ENCODE peak calls at places on chromosomes 13 and 19, in five cellular contexts. One of them, this sample, is unnamed.

GRCh38 chr19:2302319-2303208 is 5.4 kb downstream of the LINGO3 start:
- DNase-seq in endothelial cell: no peak
- DNase-seq in activated CD8-positive, alpha-beta T cell treated with anti-CD3 and anti-CD28 coated beads, Interleukin-2, amount 10 ng/mL, durations not matched to agents 7 days and 5 days: no peak
- DNase-seq in choroid plexus epithelial cell: peak
- DNase-seq in T-helper 2 cell treated with Interferon-gamma antibody and Interleukin-4, amounts not matched to agents 5 μg/mL and 100 μg/mL, for 36 hours: no peak
- DNase-seq in this sample: peak

GRCh38 chr13:32302461-32302860 is 12.7 kb downstream of the ZAR1L start:
- DNase-seq in activated CD8-positive, alpha-beta T cell treated with anti-CD3 and anti-CD28 coated beads, Interleukin-2, amount 10 ng/mL, durations not matched to agents 7 days and 5 days: no peak
- DNase-seq in T-helper 2 cell treated with Interferon-gamma antibody and Interleukin-4, amounts not matched to agents 5 μg/mL and 100 μg/mL, for 36 hours: no peak
- DNase-seq in endothelial cell: no peak
- DNase-seq in choroid plexus epithelial cell: no peak
- DNase-seq in this sample: no peak

GRCh38 chr19:47369923-47370625 is 21.0 kb downstream of the DHX34 start:
- DNase-seq in choroid plexus epithelial cell: peak
- DNase-seq in endothelial cell: no peak
- DNase-seq in activated CD8-positive, alpha-beta T cell treated with anti-CD3 and anti-CD28 coated beads, Interleukin-2, amount 10 ng/mL, durations not matched to agents 7 days and 5 days: no peak
- DNase-seq in T-helper 2 cell treated with Interferon-gamma antibody and Interleukin-4, amounts not matched to agents 5 μg/mL and 100 μg/mL, for 36 hours: no peak
- DNase-seq in this sample: peak

GRCh38 chr13:94716016-94716415 is 3.7 kb upstream of the SOX21 start:
- DNase-seq in choroid plexus epithelial cell: peak
- DNase-seq in activated CD8-positive, alpha-beta T cell treated with anti-CD3 and anti-CD28 coated beads, Interleukin-2, amount 10 ng/mL, durations not matched to agents 7 days and 5 days: no peak
- DNase-seq in endothelial cell: no peak
- DNase-seq in T-helper 2 cell treated with Interferon-gamma antibody and Interleukin-4, amounts not matched to agents 5 μg/mL and 100 μg/mL, for 36 hours: no peak
- DNase-seq in this sample: no peak

GRCh38 chr13:77717508-77717907 is 20.0 kb downstream of the SLAIN1 start:
- DNase-seq in endothelial cell: no peak
- DNase-seq in T-helper 2 cell treated with Interferon-gamma antibody and Interleukin-4, amounts not matched to agents 5 μg/mL and 100 μg/mL, for 36 hours: no peak
- DNase-seq in choroid plexus epithelial cell: no peak
- DNase-seq in activated CD8-positive, alpha-beta T cell treated with anti-CD3 and anti-CD28 coated beads, Interleukin-2, amount 10 ng/mL, durations not matched to agents 7 days and 5 days: no peak
- DNase-seq in this sample: no peak

GRCh38 chr19:2270157-2270571 is 11.8 kb downstream of the PEAK3 start:
- DNase-seq in T-helper 2 cell treated with Interferon-gamma antibody and Interleukin-4, amounts not matched to agents 5 μg/mL and 100 μg/mL, for 36 hours: peak
- DNase-seq in endothelial cell: no peak
- DNase-seq in choroid plexus epithelial cell: no peak
- DNase-seq in activated CD8-positive, alpha-beta T cell treated with anti-CD3 and anti-CD28 coated beads, Interleukin-2, amount 10 ng/mL, durations not matched to agents 7 days and 5 days: peak
- DNase-seq in this sample: no peak

GRCh38 chr19:44602071-44602470 is 11.3 kb upstream of the IGSF23 start:
- DNase-seq in endothelial cell: no peak
- DNase-seq in activated CD8-positive, alpha-beta T cell treated with anti-CD3 and anti-CD28 coated beads, Interleukin-2, amount 10 ng/mL, durations not matched to agents 7 days and 5 days: no peak
- DNase-seq in choroid plexus epithelial cell: no peak
- DNase-seq in T-helper 2 cell treated with Interferon-gamma antibody and Interleukin-4, amounts not matched to agents 5 μg/mL and 100 μg/mL, for 36 hours: no peak
- DNase-seq in this sample: no peak

GRCh38 chr19:17347361-17347760 is 10.0 kb downstream of the GTPBP3 start:
- DNase-seq in T-helper 2 cell treated with Interferon-gamma antibody and Interleukin-4, amounts not matched to agents 5 μg/mL and 100 μg/mL, for 36 hours: no peak
- DNase-seq in endothelial cell: no peak
- DNase-seq in choroid plexus epithelial cell: peak
- DNase-seq in activated CD8-positive, alpha-beta T cell treated with anti-CD3 and anti-CD28 coated beads, Interleukin-2, amount 10 ng/mL, durations not matched to agents 7 days and 5 days: no peak
- DNase-seq in this sample: peak

GRCh38 chr13:72875233-72875632 is 93.3 kb downstream of the PIBF1 start:
- DNase-seq in choroid plexus epithelial cell: peak
- DNase-seq in activated CD8-positive, alpha-beta T cell treated with anti-CD3 and anti-CD28 coated beads, Interleukin-2, amount 10 ng/mL, durations not matched to agents 7 days and 5 days: no peak
- DNase-seq in T-helper 2 cell treated with Interferon-gamma antibody and Interleukin-4, amounts not matched to agents 5 μg/mL and 100 μg/mL, for 36 hours: no peak
- DNase-seq in endothelial cell: no peak
- DNase-seq in this sample: no peak

GRCh38 chr13:38415233-38415632 is 65.6 kb downstream of the UFM1 start:
- DNase-seq in choroid plexus epithelial cell: peak
- DNase-seq in endothelial cell: no peak
- DNase-seq in activated CD8-positive, alpha-beta T cell treated with anti-CD3 and anti-CD28 coated beads, Interleukin-2, amount 10 ng/mL, durations not matched to agents 7 days and 5 days: peak
- DNase-seq in T-helper 2 cell treated with Interferon-gamma antibody and Interleukin-4, amounts not matched to agents 5 μg/mL and 100 μg/mL, for 36 hours: peak
- DNase-seq in this sample: no peak

GRCh38 chr13:27962128-27962841 is 6.8 kb downstream of the CDX2 start:
- DNase-seq in activated CD8-positive, alpha-beta T cell treated with anti-CD3 and anti-CD28 coated beads, Interleukin-2, amount 10 ng/mL, durations not matched to agents 7 days and 5 days: no peak
- DNase-seq in endothelial cell: peak
- DNase-seq in T-helper 2 cell treated with Interferon-gamma antibody and Interleukin-4, amounts not matched to agents 5 μg/mL and 100 μg/mL, for 36 hours: no peak
- DNase-seq in choroid plexus epithelial cell: no peak
- DNase-seq in this sample: no peak

GRCh38 chr13:21229241-21230024 is 53.0 kb downstream of the MRPL57 start:
- DNase-seq in endothelial cell: no peak
- DNase-seq in choroid plexus epithelial cell: no peak
- DNase-seq in activated CD8-positive, alpha-beta T cell treated with anti-CD3 and anti-CD28 coated beads, Interleukin-2, amount 10 ng/mL, durations not matched to agents 7 days and 5 days: peak
- DNase-seq in T-helper 2 cell treated with Interferon-gamma antibody and Interleukin-4, amounts not matched to agents 5 μg/mL and 100 μg/mL, for 36 hours: no peak
- DNase-seq in this sample: no peak

GRCh38 chr19:4868286-4868834 is 893 bp upstream of the PLIN3 start:
- DNase-seq in T-helper 2 cell treated with Interferon-gamma antibody and Interleukin-4, amounts not matched to agents 5 μg/mL and 100 μg/mL, for 36 hours: no peak
- DNase-seq in activated CD8-positive, alpha-beta T cell treated with anti-CD3 and anti-CD28 coated beads, Interleukin-2, amount 10 ng/mL, durations not matched to agents 7 days and 5 days: no peak
- DNase-seq in choroid plexus epithelial cell: no peak
- DNase-seq in endothelial cell: no peak
- DNase-seq in this sample: no peak

GRCh38 chr13:65387743-65388347 is 1842.3 kb downstream of the PCDH9 start:
- DNase-seq in endothelial cell: no peak
- DNase-seq in T-helper 2 cell treated with Interferon-gamma antibody and Interleukin-4, amounts not matched to agents 5 μg/mL and 100 μg/mL, for 36 hours: no peak
- DNase-seq in activated CD8-positive, alpha-beta T cell treated with anti-CD3 and anti-CD28 coated beads, Interleukin-2, amount 10 ng/mL, durations not matched to agents 7 days and 5 days: no peak
- DNase-seq in choroid plexus epithelial cell: no peak
- DNase-seq in this sample: no peak

GRCh38 chr13:99414048-99414995 is 87.0 kb upstream of the TM9SF2 start:
- DNase-seq in activated CD8-positive, alpha-beta T cell treated with anti-CD3 and anti-CD28 coated beads, Interleukin-2, amount 10 ng/mL, durations not matched to agents 7 days and 5 days: no peak
- DNase-seq in endothelial cell: no peak
- DNase-seq in choroid plexus epithelial cell: no peak
- DNase-seq in T-helper 2 cell treated with Interferon-gamma antibody and Interleukin-4, amounts not matched to agents 5 μg/mL and 100 μg/mL, for 36 hours: no peak
- DNase-seq in this sample: no peak

GRCh38 chr13:37868691-37869505 is 674 bp downstream of the TRPC4 start:
- DNase-seq in activated CD8-positive, alpha-beta T cell treated with anti-CD3 and anti-CD28 coated beads, Interleukin-2, amount 10 ng/mL, durations not matched to agents 7 days and 5 days: no peak
- DNase-seq in endothelial cell: peak
- DNase-seq in T-helper 2 cell treated with Interferon-gamma antibody and Interleukin-4, amounts not matched to agents 5 μg/mL and 100 μg/mL, for 36 hours: no peak
- DNase-seq in choroid plexus epithelial cell: peak
- DNase-seq in this sample: peak

GRCh38 chr19:33472696-33473624 is 48.6 kb downstream of the PEPD start:
- DNase-seq in choroid plexus epithelial cell: peak
- DNase-seq in activated CD8-positive, alpha-beta T cell treated with anti-CD3 and anti-CD28 coated beads, Interleukin-2, amount 10 ng/mL, durations not matched to agents 7 days and 5 days: no peak
- DNase-seq in endothelial cell: no peak
- DNase-seq in T-helper 2 cell treated with Interferon-gamma antibody and Interleukin-4, amounts not matched to agents 5 μg/mL and 100 μg/mL, for 36 hours: no peak
- DNase-seq in this sample: peak